ENCODE peak calls at places on chromosomes 12 and 14, in four cellular contexts. One of them, this sample, is unnamed. For H3K4me1, the result is how much of the 10 kb centered on the place peaks cover.

GRCh38 chr12:8698830-8699330 is 1.1 kb downstream of the RIMKLB start:
- DNase-seq in esophagus squamous epithelium: no peak
- DNase-seq in small intestine: no peak
- DNase-seq in tibial artery: no peak
- DNase-seq in this sample: no peak

GRCh38 chr12:20212658-20213387 is 155.5 kb upstream of the PDE3A start:
- DNase-seq in esophagus squamous epithelium: peak
- DNase-seq in tibial artery: peak
- DNase-seq in small intestine: peak
- DNase-seq in this sample: peak

GRCh38 chr12:106149096-106149784 is 10.5 kb upstream of the NUAK1 start:
- DNase-seq in esophagus squamous epithelium: no peak
- DNase-seq in tibial artery: no peak
- DNase-seq in small intestine: peak
- DNase-seq in this sample: no peak

GRCh38 chr12:66024966-66025365 is 105.6 kb downstream of the LLPH start:
- DNase-seq in small intestine: no peak
- DNase-seq in esophagus squamous epithelium: no peak
- DNase-seq in tibial artery: no peak
- DNase-seq in this sample: no peak

GRCh38 chr12:106301611-106302321 is 767 bp upstream of the TCP11L2 start:
- DNase-seq in esophagus squamous epithelium: peak
- DNase-seq in tibial artery: peak
- DNase-seq in small intestine: peak
- DNase-seq in this sample: peak

GRCh38 chr12:115163710-115164109 is 479.7 kb upstream of the TBX3 start:
- DNase-seq in esophagus squamous epithelium: no peak
- DNase-seq in small intestine: peak
- DNase-seq in tibial artery: no peak
- DNase-seq in this sample: no peak

GRCh38 chr12:53927220-53928029 is 11.2 kb upstream of the HOXC13 start:
- DNase-seq in esophagus squamous epithelium: no peak
- DNase-seq in small intestine: no peak
- DNase-seq in tibial artery: no peak
- DNase-seq in this sample: no peak

GRCh38 chr14:59451849-59452248 is 13.3 kb downstream of the GPR135 start:
- DNase-seq in esophagus squamous epithelium: no peak
- DNase-seq in small intestine: no peak
- DNase-seq in tibial artery: no peak
- DNase-seq in this sample: no peak

GRCh38 chr14:61737913-61738312 is 24.3 kb upstream of the SNAPC1 start:
- DNase-seq in esophagus squamous epithelium: no peak
- DNase-seq in small intestine: no peak
- DNase-seq in tibial artery: no peak
- DNase-seq in this sample: no peak

GRCh38 chr12:127296591-127296990 is 970.4 kb upstream of the TMEM132C start:
- DNase-seq in esophagus squamous epithelium: no peak
- DNase-seq in small intestine: no peak
- DNase-seq in tibial artery: no peak
- DNase-seq in this sample: peak

GRCh38 chr12:128942960-128943477 is 89.7 kb downstream of the GLT1D1 start:
- DNase-seq in tibial artery: no peak
- DNase-seq in esophagus squamous epithelium: no peak
- DNase-seq in small intestine: peak
- DNase-seq in this sample: no peak

GRCh38 chr14:24941719-24942118 is 108.2 kb downstream of the STXBP6 start:
- DNase-seq in small intestine: peak
- DNase-seq in tibial artery: no peak
- DNase-seq in esophagus squamous epithelium: no peak
- DNase-seq in this sample: no peak

GRCh38 chr12:75635606-75636444 is 124.4 kb upstream of the KRR1 start:
- DNase-seq in small intestine: no peak
- DNase-seq in esophagus squamous epithelium: no peak
- DNase-seq in tibial artery: no peak
- DNase-seq in this sample: no peak
- H3K4me1 ChIP-seq in small intestine: under half
- H3K4me1 ChIP-seq in esophagus squamous epithelium: under half
- H3K4me1 ChIP-seq in tibial artery: under half
- H3K4me1 ChIP-seq in this sample: under half

DNA sequence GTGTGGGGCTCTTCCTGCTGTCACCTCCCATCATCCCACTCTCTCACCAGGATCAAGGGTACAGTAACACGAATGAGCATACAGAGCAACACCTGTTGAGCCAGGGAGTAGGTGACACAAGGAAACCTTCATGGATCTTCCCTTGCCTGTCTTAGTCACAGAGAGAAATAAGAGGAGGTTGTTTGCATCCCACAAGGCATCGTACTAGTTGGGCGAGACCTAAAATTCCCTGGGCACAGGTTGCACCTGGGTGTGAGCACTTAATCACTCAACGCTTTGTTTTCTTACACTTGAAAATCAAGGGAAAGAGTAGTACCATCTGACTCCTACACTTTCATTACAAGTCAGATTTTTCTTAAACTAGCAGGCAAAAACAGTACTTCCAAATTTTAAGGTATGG is 16.6 kb downstream of the CIPC start:
- DNase-seq in esophagus squamous epithelium: no peak
- DNase-seq in tibial artery: no peak
- DNase-seq in small intestine: no peak
- DNase-seq in this sample: no peak
- H3K4me1 ChIP-seq in esophagus squamous epithelium: under half
- H3K4me1 ChIP-seq in tibial artery: under half
- H3K4me1 ChIP-seq in small intestine: under half
- H3K4me1 ChIP-seq in this sample: under half

GRCh38 chr14:73786632-73786941 is 65.0 kb upstream of the PTGR2 start:
- DNase-seq in tibial artery: no peak
- DNase-seq in esophagus squamous epithelium: no peak
- DNase-seq in small intestine: peak
- DNase-seq in this sample: no peak
- H3K4me1 ChIP-seq in tibial artery: half or more
- H3K4me1 ChIP-seq in esophagus squamous epithelium: half or more
- H3K4me1 ChIP-seq in small intestine: under half
- H3K4me1 ChIP-seq in this sample: under half

DNA sequence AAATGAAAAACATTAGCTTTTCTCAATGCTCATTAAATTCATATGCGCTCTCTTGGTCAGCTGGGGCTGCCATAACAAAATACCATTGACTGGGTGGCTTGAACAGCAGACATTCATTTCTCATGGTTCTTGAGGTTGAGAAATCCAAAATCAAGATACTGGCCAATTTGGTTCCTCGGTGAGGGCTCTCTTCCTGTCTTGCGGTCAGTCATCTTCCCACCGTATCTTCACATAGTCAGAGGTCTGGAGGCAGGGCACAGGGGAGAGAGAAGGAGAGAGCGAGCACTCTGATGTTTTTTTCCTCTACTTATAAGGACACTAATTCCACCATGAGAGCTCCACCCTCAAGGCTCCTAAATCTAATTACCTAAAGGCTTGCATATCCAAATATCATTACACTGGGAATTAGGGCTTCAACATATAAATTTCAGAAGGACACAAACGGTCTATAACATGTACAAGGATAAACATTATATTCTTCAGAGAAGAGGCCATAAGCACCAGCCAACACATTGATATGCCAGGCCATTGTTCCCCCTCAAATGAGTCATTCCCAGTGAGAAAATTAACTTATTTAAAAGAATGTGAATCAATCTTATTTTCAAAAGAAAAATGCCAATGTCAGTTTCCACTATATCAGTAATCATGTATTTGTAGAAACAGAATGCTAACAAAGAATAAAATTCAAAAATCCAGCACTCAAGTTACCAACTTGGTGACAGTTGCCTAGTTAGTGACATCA is 152.2 kb downstream of the BTG1 start:
- DNase-seq in tibial artery: no peak
- DNase-seq in esophagus squamous epithelium: no peak
- DNase-seq in small intestine: no peak
- DNase-seq in this sample: no peak
- H3K4me1 ChIP-seq in tibial artery: under half
- H3K4me1 ChIP-seq in esophagus squamous epithelium: under half
- H3K4me1 ChIP-seq in small intestine: under half
- H3K4me1 ChIP-seq in this sample: under half

GRCh38 chr14:76975865-76976622 is 52.5 kb downstream of the IRF2BPL start:
- DNase-seq in small intestine: no peak
- DNase-seq in tibial artery: no peak
- DNase-seq in esophagus squamous epithelium: no peak
- DNase-seq in this sample: no peak
- H3K4me1 ChIP-seq in small intestine: under half
- H3K4me1 ChIP-seq in tibial artery: under half
- H3K4me1 ChIP-seq in esophagus squamous epithelium: under half
- H3K4me1 ChIP-seq in this sample: under half

DNA sequence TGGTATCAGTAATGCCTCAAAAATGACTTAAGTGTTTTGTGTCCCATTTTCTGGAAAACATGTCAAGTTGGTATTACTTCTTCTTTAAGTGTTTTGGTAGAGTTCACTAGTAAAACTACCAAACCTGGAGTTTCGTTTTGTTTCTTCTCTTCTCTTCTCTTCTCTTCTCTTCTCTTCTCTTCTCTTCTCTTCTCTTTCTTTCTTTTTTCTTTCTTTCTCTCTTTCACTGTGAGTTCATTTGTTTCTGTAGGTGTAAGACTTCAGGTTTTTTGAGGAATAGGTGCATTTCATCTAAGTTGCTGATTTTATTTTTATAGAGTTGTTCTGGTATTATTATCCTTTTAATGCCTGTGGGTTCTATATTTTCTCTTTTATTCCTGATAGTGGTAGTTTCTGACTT is 21.9 kb downstream of the CNOT2 start:
- DNase-seq in small intestine: no peak
- DNase-seq in tibial artery: no peak
- DNase-seq in esophagus squamous epithelium: no peak
- DNase-seq in this sample: no peak
- H3K4me1 ChIP-seq in small intestine: under half
- H3K4me1 ChIP-seq in tibial artery: under half
- H3K4me1 ChIP-seq in esophagus squamous epithelium: under half
- H3K4me1 ChIP-seq in this sample: under half